ENCODE peak calls at places on chromosomes 7 and 10, in nine cellular contexts. R is activated effector memory CD4-positive, alpha-beta T cell treated with anti-CD3 and anti-CD28 coated beads, Interleukin-2, amount 50 U/mL, for 16 hours; E is heart right ventricle; H is astrocyte of the hippocampus; M is H7; D is epithelial cell of esophagus; I is DMS153; X is mucosa of descending colon; K is HepG2. G is an unnamed sample.

GRCh38 chr10:59167512-59167911 is 8.9 kb upstream of the PHYHIPL start:
- DNase-seq in R (no peak), E (no peak), H (no peak), M (no peak), D (no peak), I (no peak), X (no peak), K (no peak), G (no peak)

GRCh38 chr7:69208848-69209247 is 389.4 kb upstream of the AUTS2 start:
- DNase-seq in R (no peak), E (no peak), H (no peak), M (no peak), D (no peak), I (no peak), X (no peak), K (no peak), G (no peak)

GRCh38 chr10:84175436-84175835 is 1.8 kb downstream of the GPR15LG start:
- DNase-seq in R (no peak), E (no peak), H (no peak), M (no peak), D (no peak), I (no peak), X (peak; percentile 9), K (no peak), G (no peak)

GRCh38 chr7:143924851-143925250 is 10.2 kb upstream of the OR2F2 start:
- DNase-seq in R (no peak), E (no peak), H (no peak), M (no peak), D (no peak), I (no peak), X (no peak), K (no peak), G (no peak)

GRCh38 chr7:96304573-96304972 is 17.3 kb downstream of the SLC25A13 start:
- DNase-seq in R (no peak), E (no peak), H (no peak), M (no peak), D (peak; percentile 76), I (no peak), X (no peak), K (no peak), G (no peak)

GRCh38 chr10:103493362-103493871 is at the start of gene NEURL1:
- DNase-seq in R (peak; percentile 66), E (no peak), H (no peak), M (peak; percentile 91), D (peak; percentile 13), I (no peak), X (peak; percentile 33), K (no peak), G (peak; percentile 63)

GRCh38 chr10:24483701-24484100 is 240.0 kb downstream of the ARHGAP21 start:
- DNase-seq in R (peak; percentile 68), E (no peak), H (peak; percentile 71), M (peak; percentile 35), D (peak; percentile 99), I (peak; percentile 62), X (peak; percentile 82), K (no peak), G (peak; percentile 8)

GRCh38 chr10:75593690-75594556 is 162.5 kb downstream of the LRMDA start:
- DNase-seq in R (no peak), E (no peak), H (no peak), M (peak; percentile 79), D (no peak), I (no peak), X (no peak), K (no peak), G (peak; percentile 9)

GRCh38 chr7:98599886-98600285 is 17.2 kb upstream of the NPTX2 start:
- DNase-seq in R (no peak), E (no peak), H (no peak), M (no peak), D (no peak), I (no peak), X (no peak), K (no peak), G (no peak)

GRCh38 chr7:155352076-155352752 is 54.5 kb downstream of the INSIG1 start:
- DNase-seq in R (peak; percentile 54), E (no peak), H (no peak), M (no peak), D (no peak), I (no peak), X (no peak), K (no peak), G (no peak)

GRCh38 chr10:115092258-115092554 is 959 bp upstream of the ATRNL1 start:
- DNase-seq in R (no peak), E (no peak), H (no peak), M (no peak), D (no peak), I (no peak), X (no peak), K (no peak), G (no peak)

GRCh38 chr7:11607676-11608075 is 224.3 kb downstream of the THSD7A start:
- DNase-seq in R (no peak), E (peak; percentile 14), H (peak; percentile 52), M (no peak), D (no peak), I (peak; percentile 81), X (no peak), K (no peak), G (peak; percentile 78)

GRCh38 chr10:60573342-60573741 is 183.7 kb upstream of the ANK3 start:
- DNase-seq in R (peak; percentile 85), E (no peak), H (peak; percentile 60), M (no peak), D (no peak), I (no peak), X (no peak), K (no peak), G (peak; percentile 63)

GRCh38 chr7:100974021-100974420 is 4.7 kb downstream of the MUC12 start:
- DNase-seq in R (no peak), E (no peak), H (no peak), M (no peak), D (no peak), I (no peak), X (no peak), K (no peak), G (no peak)

GRCh38 chr10:31134303-31134928 is 102.8 kb upstream of the ZNF438 start:
- DNase-seq in R (no peak), E (peak; percentile 72), H (peak; percentile 85), M (no peak), D (peak; percentile 37), I (peak; percentile 20), X (no peak), K (peak; percentile 7), G (peak; percentile 44)

GRCh38 chr7:45053401-45053800 is 35.4 kb downstream of the NACAD start:
- DNase-seq in R (no peak), E (no peak), H (no peak), M (no peak), D (no peak), I (no peak), X (no peak), K (no peak), G (no peak)

GRCh38 chr10:34364253-34365037 is 450.7 kb downstream of the PARD3 start:
- DNase-seq in R (no peak), E (no peak), H (no peak), M (no peak), D (no peak), I (no peak), X (no peak), K (peak; percentile 9), G (no peak)

GRCh38 chr10:44906476-44906875 is 4.7 kb upstream of the TMEM72 start:
- DNase-seq in R (no peak), E (no peak), H (no peak), M (no peak), D (no peak), I (no peak), X (no peak), K (no peak), G (no peak)

GRCh38 chr10:89427629-89428028 is 13.3 kb downstream of the IFIT5 start:
- DNase-seq in R (no peak), E (no peak), H (peak; percentile 71), M (no peak), D (peak; percentile 62), I (no peak), X (no peak), K (no peak), G (no peak)

GRCh38 chr7:66246549-66247171 is 41.5 kb downstream of the TPST1 start:
- DNase-seq in R (no peak), E (no peak), H (no peak), M (peak; percentile 24), D (no peak), I (no peak), X (no peak), K (no peak), G (peak; percentile 24)

G was measured in NCI-H146.